ENCODE peak calls at places on chromosomes 6 and 20, in eight cellular contexts. D, Y, M, N, L, A, V and F are unnamed samples.

GRCh38 chr6:18245642-18246041 is 18.7 kb downstream of the DEK start:
- DNase-seq in D (no peak), Y (no peak), M (no peak), N (no peak), L (no peak), A (no peak), V (no peak), F (no peak)

GRCh38 chr6:158376650-158377081 is 64.4 kb downstream of the TULP4 start:
- DNase-seq in D (no peak), Y (no peak), M (no peak), N (no peak), L (peak), A (no peak), V (peak), F (no peak)

GRCh38 chr20:3777726-3778629 is 3.3 kb downstream of the SPEF1 start:
- DNase-seq in D (no peak), Y (peak), M (peak), N (no peak), L (peak), A (peak), V (peak), F (peak)

GRCh38 chr20:37336369-37337207 is 9.4 kb upstream of the SRC start:
- DNase-seq in D (no peak), Y (peak), M (peak), N (peak), L (peak), A (no peak), V (peak), F (peak)

GRCh38 chr6:168961257-168961656 is 292.4 kb downstream of the THBS2 start:
- DNase-seq in D (no peak), Y (no peak), M (no peak), N (no peak), L (no peak), A (no peak), V (no peak), F (no peak)

GRCh38 chr6:9977451-9977850 is 437.4 kb downstream of the TFAP2A start:
- DNase-seq in D (no peak), Y (no peak), M (no peak), N (no peak), L (no peak), A (no peak), V (no peak), F (no peak)

GRCh38 chr20:63007472-63007721 is 633 bp upstream of the BHLHE23 start:
- DNase-seq in D (no peak), Y (no peak), M (no peak), N (no peak), L (no peak), A (no peak), V (no peak), F (no peak)

GRCh38 chr20:10090588-10091166 is 55.9 kb downstream of the ANKEF1 start:
- DNase-seq in D (no peak), Y (peak), M (peak), N (peak), L (peak), A (peak), V (peak), F (peak)

GRCh38 chr6:110573537-110573936 is 97.1 kb upstream of the SLC22A16 start:
- DNase-seq in D (no peak), Y (no peak), M (no peak), N (no peak), L (no peak), A (no peak), V (no peak), F (no peak)

GRCh38 chr6:56259682-56260081 is 12.3 kb upstream of the COL21A1 start:
- DNase-seq in D (no peak), Y (no peak), M (peak), N (no peak), L (no peak), A (no peak), V (peak), F (no peak)

GRCh38 chr6:79377047-79377446 is 142.6 kb upstream of the HMGN3 start:
- DNase-seq in D (no peak), Y (no peak), M (peak), N (no peak), L (no peak), A (no peak), V (peak), F (no peak)

GRCh38 chr20:32743237-32744112 is at the start of gene COMMD7:
- DNase-seq in D (no peak), Y (peak), M (peak), N (peak), L (peak), A (peak), V (peak), F (peak)

GRCh38 chr20:4811661-4812181 is 90.0 kb downstream of the PRND start:
- DNase-seq in D (no peak), Y (no peak), M (no peak), N (no peak), L (peak), A (no peak), V (no peak), F (no peak)

GRCh38 chr6:161374971-161375873 is 101.4 kb upstream of the AGPAT4 start:
- DNase-seq in D (no peak), Y (peak), M (peak), N (peak), L (peak), A (no peak), V (no peak), F (peak)

GRCh38 chr20:11544029-11544678 is 373.5 kb upstream of the BTBD3 start:
- DNase-seq in D (no peak), Y (no peak), M (peak), N (peak), L (no peak), A (peak), V (peak), F (peak)

GRCh38 chr6:42403415-42403814 is 48.3 kb downstream of the TRERF1 start:
- DNase-seq in D (no peak), Y (no peak), M (peak), N (no peak), L (no peak), A (no peak), V (peak), F (no peak)

GRCh38 chr6:152484806-152485205 is 152.4 kb downstream of the SYNE1 start:
- DNase-seq in D (no peak), Y (no peak), M (no peak), N (no peak), L (no peak), A (no peak), V (no peak), F (no peak)

GRCh38 chr6:35722121-35722761 is 14.6 kb upstream of the ARMC12 start:
- DNase-seq in D (no peak), Y (no peak), M (no peak), N (no peak), L (peak), A (no peak), V (no peak), F (no peak)

GRCh38 chr20:3172933-3173581 is at the start of gene LZTS3:
- DNase-seq in D (peak), Y (peak), M (peak), N (peak), L (peak), A (peak), V (peak), F (peak)

GRCh38 chr6:36052092-36052491 is 24.5 kb downstream of the MAPK14 start:
- DNase-seq in D (no peak), Y (no peak), M (no peak), N (no peak), L (peak), A (no peak), V (no peak), F (no peak)

GRCh38 chr20:32191873-32192272 is 15.7 kb downstream of the PLAGL2 start:
- DNase-seq in D (no peak), Y (no peak), M (peak), N (no peak), L (no peak), A (no peak), V (peak), F (no peak)

GRCh38 chr20:14093652-14094051 is 98.3 kb downstream of the MACROD2 start:
- DNase-seq in D (no peak), Y (no peak), M (no peak), N (no peak), L (no peak), A (no peak), V (no peak), F (no peak)

GRCh38 chr20:47784599-47785320 is 521 bp downstream of the SULF2 start:
- DNase-seq in D (no peak), Y (peak), M (peak), N (peak), L (peak), A (peak), V (peak), F (peak)

GRCh38 chr6:122184260-122184934 is 215.1 kb upstream of the HSF2 start:
- DNase-seq in D (no peak), Y (no peak), M (peak), N (no peak), L (no peak), A (no peak), V (peak), F (no peak)
- TF ChIP-seq CTCF in D (no peak), Y (peak), M (peak), N (no peak), L (peak), A (peak), V (peak), F (no peak)

GRCh38 chr20:17878069-17878911 is 90.3 kb downstream of the SNX5 start:
- DNase-seq in D (no peak), Y (no peak), M (no peak), N (no peak), L (no peak), A (no peak), V (no peak), F (no peak)

GRCh38 chr20:17875106-17875980 is 93.3 kb downstream of the SNX5 start:
- DNase-seq in D (peak), Y (no peak), M (peak), N (no peak), L (peak), A (no peak), V (peak), F (no peak)

GRCh38 chr20:17874271-17875105 is 94.1 kb downstream of the SNX5 start:
- DNase-seq in D (no peak), Y (no peak), M (no peak), N (no peak), L (no peak), A (no peak), V (no peak), F (no peak)

GRCh38 chr20:17873410-17874270 is 95.0 kb downstream of the SNX5 start:
- DNase-seq in D (peak), Y (peak), M (peak), N (no peak), L (peak), A (no peak), V (peak), F (no peak)

DNA sequence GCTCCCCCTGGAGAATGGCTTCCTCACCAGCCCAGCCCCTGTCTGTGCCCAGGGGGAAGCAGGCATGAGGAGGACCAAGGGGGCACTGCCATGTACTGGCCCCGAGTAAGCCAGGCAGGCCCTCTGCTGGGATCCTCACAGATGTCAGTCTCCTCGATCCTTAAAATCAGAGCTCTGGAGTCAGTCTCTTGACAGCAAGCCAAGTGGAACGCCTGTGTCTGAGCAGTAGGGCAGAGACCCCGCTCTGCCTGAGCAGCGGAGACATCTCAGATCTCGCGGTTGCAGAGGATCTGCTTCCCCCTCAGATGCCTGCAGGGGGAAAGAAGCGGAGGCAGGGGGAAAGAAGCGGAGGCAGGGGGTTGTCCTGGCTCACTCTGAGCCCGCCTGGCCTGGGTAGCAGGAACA is 92.6 kb downstream of the SNX5 start:
- DNase-seq in D (no peak), Y (peak), M (no peak), N (no peak), L (no peak), A (no peak), V (no peak), F (no peak)
- TF ChIP-seq CTCF in D (no peak), Y (peak), M (no peak), N (no peak), L (no peak), A (no peak), V (no peak), F (no peak)

GRCh38 chr6:5080574-5080973 is 4.6 kb upstream of the PPP1R3G start:
- DNase-seq in D (no peak), Y (no peak), M (no peak), N (no peak), L (no peak), A (no peak), V (no peak), F (no peak)

GRCh38 chr6:5079692-5080091 is 5.4 kb upstream of the PPP1R3G start:
- DNase-seq in D (no peak), Y (no peak), M (no peak), N (no peak), L (no peak), A (no peak), V (no peak), F (no peak)

GRCh38 chr6:5081182-5081581 is 4.0 kb upstream of the PPP1R3G start:
- DNase-seq in D (no peak), Y (no peak), M (no peak), N (no peak), L (no peak), A (no peak), V (no peak), F (no peak)

GRCh38 chr6:5076931-5077330 is 8.2 kb upstream of the PPP1R3G start:
- DNase-seq in D (no peak), Y (no peak), M (no peak), N (no peak), L (no peak), A (no peak), V (no peak), F (no peak)

DNA sequence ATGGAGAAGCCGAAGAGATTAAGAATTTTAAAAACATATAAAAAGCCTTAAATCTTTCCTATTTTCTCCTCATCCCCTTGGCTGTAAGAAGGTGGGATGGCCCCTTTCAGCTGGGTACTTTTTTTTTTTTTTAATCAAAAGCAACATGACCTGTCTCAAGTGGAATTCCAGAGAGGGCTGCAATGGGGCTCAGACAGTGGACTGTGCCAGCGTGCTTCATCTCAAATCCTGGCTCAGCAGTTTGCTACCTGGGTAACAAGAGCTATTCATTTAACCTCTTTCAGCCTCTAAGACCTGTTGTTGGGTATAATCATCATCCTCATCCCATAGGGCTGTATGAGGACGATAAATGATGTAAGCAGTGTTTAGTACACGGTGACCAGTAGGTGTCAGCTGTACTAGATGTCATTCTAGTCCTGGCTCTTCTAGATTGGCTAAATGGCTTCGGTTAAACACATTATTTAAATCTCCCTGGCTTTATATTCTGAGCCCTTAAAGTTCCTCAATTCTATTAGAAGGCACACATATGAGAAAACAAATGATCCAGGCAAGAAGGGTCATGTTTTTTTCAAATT is 6.9 kb upstream of the PPP1R3G start:
- DNase-seq in D (no peak), Y (no peak), M (peak), N (no peak), L (no peak), A (no peak), V (no peak), F (no peak)
- TF ChIP-seq CTCF in D (no peak), Y (peak), M (peak), N (no peak), L (no peak), A (no peak), V (peak), F (no peak)

GRCh38 chr6:84733889-84734288 is 30.5 kb downstream of the TBX18 start:
- DNase-seq in D (no peak), Y (no peak), M (no peak), N (no peak), L (no peak), A (no peak), V (no peak), F (no peak)

GRCh38 chr6:84731901-84732300 is 32.5 kb downstream of the TBX18 start:
- DNase-seq in D (no peak), Y (no peak), M (no peak), N (no peak), L (no peak), A (no peak), V (peak), F (no peak)

GRCh38 chr6:84728602-84729001 is 35.8 kb downstream of the TBX18 start:
- DNase-seq in D (no peak), Y (no peak), M (peak), N (no peak), L (no peak), A (no peak), V (peak), F (no peak)
- TF ChIP-seq CTCF in D (no peak), Y (peak), M (peak), N (peak), L (no peak), A (peak), V (peak), F (peak)

DNA sequence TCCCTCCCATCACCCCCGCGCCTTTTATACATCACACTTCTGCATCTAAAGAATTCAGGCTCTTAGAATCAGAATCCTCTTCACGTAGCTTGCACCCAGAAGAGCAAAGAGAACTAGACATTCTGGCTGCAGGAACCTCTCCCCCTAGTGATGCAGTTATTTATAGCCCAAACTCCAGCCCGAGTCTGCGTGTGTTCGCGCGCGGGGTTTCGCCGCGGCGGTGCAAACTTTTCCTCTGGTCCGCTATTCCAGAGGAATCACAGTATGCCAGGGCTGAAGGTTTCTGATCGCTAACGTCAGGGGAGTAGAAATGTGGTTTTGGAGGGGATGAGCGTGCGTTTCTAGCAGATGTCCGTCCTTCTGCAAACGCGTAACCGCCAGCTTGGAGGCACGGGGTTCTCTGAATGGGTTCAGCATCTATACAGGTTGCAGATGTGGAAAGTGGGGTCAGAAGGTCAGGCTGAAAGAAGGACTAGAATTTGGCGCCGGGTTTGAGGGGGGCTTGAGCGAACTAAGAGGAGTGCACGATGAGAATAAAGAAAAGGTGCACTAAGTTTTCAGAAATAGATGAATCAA is 1.9 kb downstream of the EPHA7 start:
- DNase-seq in D (no peak), Y (no peak), M (peak), N (peak), L (no peak), A (no peak), V (peak), F (peak)
- TF ChIP-seq CTCF in D (no peak), Y (no peak), M (no peak), N (peak), L (no peak), A (peak), V (no peak), F (no peak)

DNA sequence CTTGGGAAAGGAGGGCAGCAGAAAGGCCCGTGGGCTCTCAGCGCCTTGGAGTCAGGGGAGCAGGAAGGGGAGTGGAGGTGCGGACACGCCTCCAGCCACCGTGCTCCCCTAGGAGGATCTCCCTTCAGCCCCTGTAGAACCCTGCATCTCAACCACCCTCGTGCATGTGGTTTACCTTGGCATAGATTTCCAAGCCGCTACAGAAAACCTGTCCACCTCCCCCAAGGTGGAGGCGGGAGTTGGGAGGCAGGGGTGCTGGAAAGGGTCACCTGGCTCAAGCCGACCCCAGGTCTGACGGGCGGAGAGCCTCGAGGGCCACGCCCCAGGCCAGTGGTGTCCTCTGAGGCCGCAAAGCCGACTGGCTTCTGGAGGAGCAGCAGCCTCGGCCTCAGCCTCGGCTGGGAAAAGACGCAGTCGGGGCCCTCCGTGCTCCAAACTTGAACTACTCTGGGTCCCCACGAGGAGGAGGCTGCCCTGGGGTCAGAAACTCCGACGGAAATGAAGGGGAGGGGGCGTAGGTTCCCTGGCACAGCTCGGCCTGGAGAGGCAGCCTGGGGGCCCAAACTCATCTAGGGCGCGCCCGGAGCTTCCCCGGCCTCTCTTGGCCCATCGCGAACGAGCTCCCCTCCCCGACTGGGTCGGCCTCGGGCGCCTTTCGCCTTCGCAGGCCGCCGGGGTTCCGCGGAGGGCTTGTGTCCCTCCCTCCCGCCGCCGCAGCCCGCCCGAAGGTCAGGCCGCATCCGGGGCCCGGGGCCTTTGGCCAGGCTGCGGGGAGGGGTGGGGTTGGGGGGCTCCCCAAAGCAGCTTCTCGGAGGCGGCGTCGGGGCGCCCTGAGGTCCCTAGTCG is 6.3 kb upstream of the FOXF2 start:
- DNase-seq in D (no peak), Y (peak), M (no peak), N (no peak), L (no peak), A (no peak), V (no peak), F (peak)
- TF ChIP-seq CTCF in D (no peak), Y (no peak), M (no peak), N (no peak), L (no peak), A (no peak), V (no peak), F (no peak)

DNA sequence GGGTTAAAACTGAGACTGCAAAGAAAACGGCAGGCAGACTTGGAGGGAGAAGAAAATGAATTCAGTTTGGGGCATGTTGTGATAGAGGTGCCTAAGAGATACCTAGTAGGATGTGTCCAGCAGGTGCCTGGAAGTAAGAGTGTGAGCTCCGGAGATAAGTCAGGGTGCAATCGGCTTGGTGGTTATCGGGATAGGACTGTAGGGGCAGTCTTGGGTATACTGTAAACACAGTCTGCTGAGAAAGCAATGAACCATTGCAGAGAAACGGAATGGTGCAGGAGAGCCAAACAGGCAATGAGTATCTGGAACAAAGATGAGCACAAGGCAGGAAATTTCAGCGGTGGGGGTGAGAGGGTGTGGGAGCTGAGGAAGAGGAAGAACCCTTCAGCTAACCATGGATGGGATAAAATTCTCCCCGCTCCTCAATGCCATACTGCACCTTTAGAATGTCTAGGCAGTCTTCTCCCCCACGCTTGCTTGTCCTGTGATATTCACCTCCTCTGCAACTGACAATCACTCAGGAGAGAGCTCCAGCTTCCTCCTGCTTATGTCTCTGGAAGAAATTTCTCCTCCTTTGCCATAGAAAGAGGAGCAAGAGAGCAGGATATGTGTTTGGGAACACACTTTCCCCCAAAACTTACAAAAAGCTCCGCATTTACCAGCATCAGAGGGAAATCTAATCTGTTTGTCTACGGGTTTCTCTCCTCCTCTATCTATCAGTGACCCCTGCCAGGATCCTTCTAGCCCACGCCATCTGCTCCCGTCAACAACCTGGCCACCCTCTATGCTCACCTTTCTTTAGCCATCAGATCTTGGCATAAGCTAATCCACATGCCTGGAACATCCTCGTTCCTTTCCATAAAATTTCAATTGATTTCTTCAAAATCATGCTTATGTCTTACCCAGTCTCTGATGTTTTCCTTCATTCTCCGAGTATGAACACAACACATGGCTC is 381.7 kb upstream of the JARID2 start:
- DNase-seq in D (no peak), Y (no peak), M (no peak), N (no peak), L (no peak), A (no peak), V (no peak), F (no peak)
- TF ChIP-seq CTCF in D (no peak), Y (peak), M (no peak), N (no peak), L (no peak), A (peak), V (peak), F (no peak)